ENCODE peak calls at places on chromosome 17, in seven cellular contexts. One of them, this sample, is unnamed. For H3K4me1, the result is how much of the 10 kb centered on the place peaks cover.

GRCh38 chr17:66947311-66947710 is 17.2 kb upstream of the CACNG4 start:
- DNase-seq in left ventricle myocardium inferior: no peak
- DNase-seq in Peyer's patch: no peak
- DNase-seq in PC-9: no peak
- DNase-seq in lung: no peak
- DNase-seq in SK-N-SH: no peak
- DNase-seq in lower lobe of right lung: peak
- DNase-seq in this sample: no peak

GRCh38 chr17:58319181-58320162 is 9.1 kb downstream of the TSPOAP1 start:
- DNase-seq in left ventricle myocardium inferior: peak
- DNase-seq in Peyer's patch: peak
- DNase-seq in PC-9: no peak
- DNase-seq in lung: no peak
- DNase-seq in SK-N-SH: no peak
- DNase-seq in lower lobe of right lung: peak
- DNase-seq in this sample: no peak

GRCh38 chr17:57498443-57498842 is 242.1 kb downstream of the MSI2 start:
- DNase-seq in left ventricle myocardium inferior: no peak
- DNase-seq in Peyer's patch: no peak
- DNase-seq in PC-9: no peak
- DNase-seq in lung: no peak
- DNase-seq in SK-N-SH: no peak
- DNase-seq in lower lobe of right lung: no peak
- DNase-seq in this sample: no peak

GRCh38 chr17:16287563-16288027 is 65.7 kb downstream of the CENPV start:
- DNase-seq in left ventricle myocardium inferior: no peak
- DNase-seq in Peyer's patch: peak
- DNase-seq in PC-9: peak
- DNase-seq in lung: no peak
- DNase-seq in SK-N-SH: no peak
- DNase-seq in lower lobe of right lung: no peak
- DNase-seq in this sample: peak

GRCh38 chr17:78120971-78121800 is 7.4 kb downstream of the TMC6 start:
- DNase-seq in left ventricle myocardium inferior: no peak
- DNase-seq in Peyer's patch: peak
- DNase-seq in PC-9: no peak
- DNase-seq in lung: no peak
- DNase-seq in SK-N-SH: no peak
- DNase-seq in lower lobe of right lung: no peak
- DNase-seq in this sample: peak

GRCh38 chr17:33732116-33732515 is 439.0 kb upstream of the ASIC2 start:
- DNase-seq in left ventricle myocardium inferior: no peak
- DNase-seq in Peyer's patch: no peak
- DNase-seq in PC-9: no peak
- DNase-seq in lung: no peak
- DNase-seq in SK-N-SH: no peak
- DNase-seq in lower lobe of right lung: no peak
- DNase-seq in this sample: no peak

GRCh38 chr17:68161644-68162428 is 86.0 kb upstream of the AMZ2 start:
- DNase-seq in left ventricle myocardium inferior: peak
- DNase-seq in Peyer's patch: no peak
- DNase-seq in PC-9: peak
- DNase-seq in lung: no peak
- DNase-seq in SK-N-SH: no peak
- DNase-seq in lower lobe of right lung: no peak
- DNase-seq in this sample: no peak

GRCh38 chr17:44997733-44998520 is 29.8 kb upstream of the C1QL1 start:
- DNase-seq in left ventricle myocardium inferior: peak
- DNase-seq in Peyer's patch: no peak
- DNase-seq in PC-9: no peak
- DNase-seq in lung: no peak
- DNase-seq in SK-N-SH: no peak
- DNase-seq in lower lobe of right lung: no peak
- DNase-seq in this sample: no peak

GRCh38 chr17:34220776-34221390 is 34.2 kb upstream of the CCL2 start:
- DNase-seq in left ventricle myocardium inferior: no peak
- DNase-seq in Peyer's patch: no peak
- DNase-seq in PC-9: no peak
- DNase-seq in lung: peak
- DNase-seq in SK-N-SH: no peak
- DNase-seq in lower lobe of right lung: no peak
- DNase-seq in this sample: no peak

GRCh38 chr17:16003841-16004240 is 4.2 kb downstream of the TTC19 start:
- DNase-seq in left ventricle myocardium inferior: no peak
- DNase-seq in Peyer's patch: no peak
- DNase-seq in PC-9: no peak
- DNase-seq in lung: no peak
- DNase-seq in SK-N-SH: no peak
- DNase-seq in lower lobe of right lung: no peak
- DNase-seq in this sample: no peak

GRCh38 chr17:37483311-37484039 is 6.2 kb upstream of the DUSP14 start:
- DNase-seq in left ventricle myocardium inferior: no peak
- DNase-seq in Peyer's patch: no peak
- DNase-seq in PC-9: peak
- DNase-seq in lung: no peak
- DNase-seq in SK-N-SH: peak
- DNase-seq in lower lobe of right lung: no peak
- DNase-seq in this sample: no peak

GRCh38 chr17:39863918-39864746 is at the start of gene IKZF3:
- DNase-seq in left ventricle myocardium inferior: peak
- DNase-seq in Peyer's patch: peak
- DNase-seq in PC-9: no peak
- DNase-seq in lung: peak
- DNase-seq in SK-N-SH: peak
- DNase-seq in lower lobe of right lung: peak
- DNase-seq in this sample: peak

GRCh38 chr17:76088041-76088867 is 9.3 kb downstream of the ZACN start:
- DNase-seq in left ventricle myocardium inferior: no peak
- DNase-seq in Peyer's patch: no peak
- DNase-seq in PC-9: no peak
- DNase-seq in lung: no peak
- DNase-seq in SK-N-SH: peak
- DNase-seq in lower lobe of right lung: no peak
- DNase-seq in this sample: no peak

GRCh38 chr17:10337976-10338375 is 34.8 kb downstream of the MYH13 start:
- DNase-seq in left ventricle myocardium inferior: no peak
- DNase-seq in Peyer's patch: no peak
- DNase-seq in PC-9: no peak
- DNase-seq in lung: no peak
- DNase-seq in SK-N-SH: no peak
- DNase-seq in lower lobe of right lung: no peak
- DNase-seq in this sample: no peak

GRCh38 chr17:31629696-31630470 is 229.2 kb downstream of the COPRS start:
- DNase-seq in left ventricle myocardium inferior: no peak
- DNase-seq in Peyer's patch: no peak
- DNase-seq in PC-9: no peak
- DNase-seq in lung: no peak
- DNase-seq in SK-N-SH: no peak
- DNase-seq in lower lobe of right lung: no peak
- DNase-seq in this sample: no peak

GRCh38 chr17:80430446-80431245 is 15.7 kb downstream of the ENDOV start:
- DNase-seq in left ventricle myocardium inferior: no peak
- DNase-seq in Peyer's patch: no peak
- DNase-seq in PC-9: no peak
- DNase-seq in lung: no peak
- DNase-seq in SK-N-SH: no peak
- DNase-seq in lower lobe of right lung: peak
- DNase-seq in this sample: no peak

GRCh38 chr17:75047398-75048098 is 523 bp downstream of the KCTD2 start:
- DNase-seq in left ventricle myocardium inferior: peak
- DNase-seq in Peyer's patch: peak
- DNase-seq in PC-9: no peak
- DNase-seq in lung: no peak
- DNase-seq in SK-N-SH: no peak
- DNase-seq in lower lobe of right lung: peak
- DNase-seq in this sample: no peak

GRCh38 chr17:76530489-76530814 is 7.1 kb downstream of the CYGB start:
- DNase-seq in left ventricle myocardium inferior: no peak
- DNase-seq in Peyer's patch: no peak
- DNase-seq in PC-9: no peak
- DNase-seq in lung: no peak
- DNase-seq in SK-N-SH: peak
- DNase-seq in lower lobe of right lung: no peak
- DNase-seq in this sample: no peak

GRCh38 chr17:45103269-45103795 is 29.0 kb downstream of the PLCD3 start:
- DNase-seq in left ventricle myocardium inferior: peak
- DNase-seq in Peyer's patch: no peak
- DNase-seq in PC-9: no peak
- DNase-seq in lung: no peak
- DNase-seq in SK-N-SH: no peak
- DNase-seq in lower lobe of right lung: no peak
- DNase-seq in this sample: no peak

GRCh38 chr17:43531955-43532354 is 14.2 kb downstream of the ETV4 start:
- DNase-seq in left ventricle myocardium inferior: no peak
- DNase-seq in Peyer's patch: no peak
- DNase-seq in PC-9: no peak
- DNase-seq in lung: no peak
- DNase-seq in SK-N-SH: no peak
- DNase-seq in lower lobe of right lung: no peak
- DNase-seq in this sample: no peak

GRCh38 chr17:43529977-43530302 is 16.2 kb downstream of the ETV4 start:
- DNase-seq in left ventricle myocardium inferior: no peak
- DNase-seq in Peyer's patch: no peak
- DNase-seq in PC-9: no peak
- DNase-seq in lung: no peak
- DNase-seq in SK-N-SH: no peak
- DNase-seq in lower lobe of right lung: no peak
- DNase-seq in this sample: no peak

GRCh38 chr17:43530303-43531081 is 15.6 kb downstream of the ETV4 start:
- DNase-seq in left ventricle myocardium inferior: peak
- DNase-seq in Peyer's patch: no peak
- DNase-seq in PC-9: no peak
- DNase-seq in lung: peak
- DNase-seq in SK-N-SH: no peak
- DNase-seq in lower lobe of right lung: peak
- DNase-seq in this sample: no peak

GRCh38 chr17:43532581-43532980 is 13.6 kb downstream of the ETV4 start:
- DNase-seq in left ventricle myocardium inferior: no peak
- DNase-seq in Peyer's patch: peak
- DNase-seq in PC-9: no peak
- DNase-seq in lung: no peak
- DNase-seq in SK-N-SH: no peak
- DNase-seq in lower lobe of right lung: no peak
- DNase-seq in this sample: no peak

DNA sequence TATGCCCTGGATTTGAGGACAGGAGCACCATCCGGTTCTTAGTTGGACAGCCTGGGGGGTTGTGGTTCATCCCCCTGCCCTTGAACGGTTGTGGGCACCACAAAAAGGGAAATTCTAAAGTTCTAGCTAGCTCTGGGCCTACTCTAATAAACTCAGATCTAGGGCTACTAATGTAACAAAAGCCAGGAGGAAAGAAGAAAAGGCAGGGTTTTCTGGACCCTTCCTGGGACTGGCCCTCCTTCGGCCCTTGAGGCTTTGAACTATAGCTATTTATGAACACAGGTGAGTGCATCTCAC is 15.1 kb downstream of the ETV4 start:
- DNase-seq in left ventricle myocardium inferior: no peak
- DNase-seq in Peyer's patch: no peak
- DNase-seq in PC-9: no peak
- DNase-seq in lung: no peak
- DNase-seq in SK-N-SH: no peak
- DNase-seq in lower lobe of right lung: no peak
- DNase-seq in this sample: no peak
- H3K4me3 ChIP-seq in left ventricle myocardium inferior: peak
- H3K4me3 ChIP-seq in Peyer's patch: no peak
- H3K4me3 ChIP-seq in PC-9: no peak
- H3K4me3 ChIP-seq in lung: no peak
- H3K4me3 ChIP-seq in SK-N-SH: no peak
- H3K4me3 ChIP-seq in lower lobe of right lung: no peak
- H3K4me3 ChIP-seq in this sample: no peak

GRCh38 chr17:70520447-70520846 is 351.1 kb downstream of the KCNJ2 start:
- DNase-seq in left ventricle myocardium inferior: no peak
- DNase-seq in Peyer's patch: no peak
- DNase-seq in PC-9: no peak
- DNase-seq in lung: no peak
- DNase-seq in SK-N-SH: no peak
- DNase-seq in lower lobe of right lung: no peak
- DNase-seq in this sample: no peak

GRCh38 chr17:70525976-70526375 is 356.6 kb downstream of the KCNJ2 start:
- DNase-seq in left ventricle myocardium inferior: no peak
- DNase-seq in Peyer's patch: no peak
- DNase-seq in PC-9: no peak
- DNase-seq in lung: no peak
- DNase-seq in SK-N-SH: no peak
- DNase-seq in lower lobe of right lung: no peak
- DNase-seq in this sample: no peak

GRCh38 chr17:70527364-70527888 is 358.1 kb downstream of the KCNJ2 start:
- DNase-seq in left ventricle myocardium inferior: no peak
- DNase-seq in Peyer's patch: no peak
- DNase-seq in PC-9: no peak
- DNase-seq in lung: peak
- DNase-seq in SK-N-SH: no peak
- DNase-seq in lower lobe of right lung: no peak
- DNase-seq in this sample: no peak

GRCh38 chr17:70521821-70522256 is 352.5 kb downstream of the KCNJ2 start:
- DNase-seq in left ventricle myocardium inferior: peak
- DNase-seq in Peyer's patch: peak
- DNase-seq in PC-9: no peak
- DNase-seq in lung: peak
- DNase-seq in SK-N-SH: no peak
- DNase-seq in lower lobe of right lung: no peak
- DNase-seq in this sample: no peak

DNA sequence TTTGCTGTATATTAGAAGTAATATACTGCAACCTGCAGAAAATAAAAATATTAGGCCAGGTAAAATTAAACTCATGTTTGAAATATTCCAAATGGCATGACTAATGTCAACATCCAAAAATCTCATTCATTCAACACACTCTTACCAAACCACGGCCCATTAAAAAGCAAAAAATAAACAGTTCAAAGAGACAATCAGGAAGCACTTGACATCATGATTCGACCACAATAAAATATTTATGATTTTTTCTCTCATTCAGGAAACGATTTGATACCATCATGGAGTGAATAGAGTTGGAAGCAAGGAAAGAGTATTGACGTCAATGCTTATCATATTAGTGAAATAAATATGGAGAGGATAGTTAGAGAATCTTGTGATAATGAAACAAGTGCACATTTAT is 354.1 kb downstream of the KCNJ2 start:
- DNase-seq in left ventricle myocardium inferior: no peak
- DNase-seq in Peyer's patch: no peak
- DNase-seq in PC-9: no peak
- DNase-seq in lung: no peak
- DNase-seq in SK-N-SH: no peak
- DNase-seq in lower lobe of right lung: no peak
- DNase-seq in this sample: no peak
- H3K4me1 ChIP-seq in left ventricle myocardium inferior: under half
- H3K4me1 ChIP-seq in Peyer's patch: under half
- H3K4me1 ChIP-seq in PC-9: under half
- H3K4me1 ChIP-seq in lung: under half
- H3K4me1 ChIP-seq in SK-N-SH: under half
- H3K4me1 ChIP-seq in lower lobe of right lung: under half
- H3K4me1 ChIP-seq in this sample: under half

GRCh38 chr17:27566673-27567562 is 64.1 kb upstream of the LGALS9 start:
- DNase-seq in left ventricle myocardium inferior: no peak
- DNase-seq in Peyer's patch: no peak
- DNase-seq in PC-9: no peak
- DNase-seq in lung: no peak
- DNase-seq in SK-N-SH: no peak
- DNase-seq in lower lobe of right lung: no peak
- DNase-seq in this sample: no peak
- H3K27ac ChIP-seq in left ventricle myocardium inferior: peak
- H3K27ac ChIP-seq in Peyer's patch: no peak
- H3K27ac ChIP-seq in PC-9: no peak
- H3K27ac ChIP-seq in lung: peak
- H3K27ac ChIP-seq in SK-N-SH: no peak
- H3K27ac ChIP-seq in lower lobe of right lung: peak
- H3K27ac ChIP-seq in this sample: no peak

GRCh38 chr17:8412089-8412488 is 14.5 kb upstream of the RNF222 start:
- DNase-seq in left ventricle myocardium inferior: no peak
- DNase-seq in Peyer's patch: peak
- DNase-seq in PC-9: no peak
- DNase-seq in lung: no peak
- DNase-seq in SK-N-SH: no peak
- DNase-seq in lower lobe of right lung: no peak
- DNase-seq in this sample: no peak
- H3K4me3 ChIP-seq in left ventricle myocardium inferior: no peak
- H3K4me3 ChIP-seq in Peyer's patch: no peak
- H3K4me3 ChIP-seq in PC-9: no peak
- H3K4me3 ChIP-seq in lung: no peak
- H3K4me3 ChIP-seq in SK-N-SH: no peak
- H3K4me3 ChIP-seq in lower lobe of right lung: no peak
- H3K4me3 ChIP-seq in this sample: no peak